ENCODE peak calls at places on chromosomes 12 and 14, in five cellular contexts. I is lower lobe of right lung, N is pancreas, G is gastrocnemius medialis, U is mucosa of descending colon. F is an unnamed sample.
A peak's percentile ranks its signal among the peaks of the same experiment; 100 is the strongest.

GRCh38 chr12:31589896-31590729 is 823 bp downstream of the DENND5B start:
- DNase-seq in N (peak; percentile 76), G (peak; percentile 53), I (peak; percentile 62), U (peak; percentile 80), F (peak; percentile 74)

GRCh38 chr12:132030367-132031038 is 80.8 kb downstream of the EP400 start:
- DNase-seq in I (no peak), U (no peak), N (no peak), G (peak; percentile 15), F (no peak)

GRCh38 chr12:49762468-49762847 is 21.1 kb downstream of the TMBIM6 start:
- DNase-seq in N (no peak), I (no peak), U (no peak), G (no peak), F (no peak)

GRCh38 chr14:38297681-38298080 is 41.8 kb upstream of the CLEC14A start:
- DNase-seq in U (no peak), I (no peak), G (no peak), N (no peak), F (peak; percentile 58)

GRCh38 chr12:76311796-76312195 is 36.4 kb downstream of the BBS10 start:
- DNase-seq in I (no peak), U (no peak), G (no peak), N (no peak), F (no peak)

GRCh38 chr12:18045446-18046001 is 44.5 kb downstream of the RERGL start:
- DNase-seq in I (no peak), N (no peak), G (no peak), U (no peak), F (no peak)

GRCh38 chr12:31574803-31575573 is 15.9 kb downstream of the DENND5B start:
- DNase-seq in G (no peak), I (no peak), U (no peak), N (no peak), F (no peak)

GRCh38 chr14:57732886-57733285 is 133.0 kb downstream of the SLC35F4 start:
- DNase-seq in I (no peak), U (no peak), N (no peak), G (no peak), F (no peak)

GRCh38 chr12:54197037-54197909 is 8.5 kb upstream of the SMUG1 start:
- DNase-seq in G (peak; percentile 85), U (no peak), N (no peak), I (no peak), F (peak; percentile 53)

GRCh38 chr12:26275313-26276257 is 80.2 kb downstream of the SSPN start:
- DNase-seq in U (no peak), G (no peak), N (no peak), I (no peak), F (no peak)

GRCh38 chr14:93889739-93890138 is 37.4 kb upstream of the FAM181A start:
- DNase-seq in N (no peak), U (no peak), I (no peak), G (no peak), F (no peak)

GRCh38 chr12:3468329-3468728 is 22.7 kb upstream of the PRMT8 start:
- DNase-seq in N (no peak), I (no peak), U (no peak), G (no peak), F (no peak)

GRCh38 chr12:63103489-63104131 is 47.4 kb downstream of the AVPR1A start:
- DNase-seq in G (no peak), U (no peak), I (no peak), N (no peak), F (no peak)

GRCh38 chr12:6627598-6627997 is 8.2 kb downstream of the LPAR5 start:
- DNase-seq in G (no peak), U (no peak), N (no peak), I (no peak), F (no peak)

GRCh38 chr12:95202691-95203476 is 14.4 kb downstream of the FGD6 start:
- DNase-seq in G (no peak), I (no peak), U (no peak), N (no peak), F (no peak)

GRCh38 chr14:100656996-100657395 is 69.7 kb upstream of the DLK1 start:
- DNase-seq in U (no peak), N (no peak), G (no peak), I (no peak), F (no peak)

GRCh38 chr14:99212199-99212598 is 59.8 kb downstream of the BCL11B start:
- DNase-seq in G (no peak), N (no peak), U (no peak), I (no peak), F (no peak)

GRCh38 chr14:106459971-106460730 is 933.8 kb downstream of the TMEM121 start:
- DNase-seq in N (no peak), G (no peak), U (no peak), I (no peak), F (peak; percentile 58)

GRCh38 chr12:82833461-82833860 is 146.8 kb downstream of the TMTC2 start:
- DNase-seq in G (no peak), I (no peak), N (no peak), U (no peak), F (no peak)

GRCh38 chr12:48956279-48957140 is 777 bp downstream of the ARF3 start:
- DNase-seq in U (peak; percentile 89), G (peak; percentile 62), I (peak; percentile 82), N (peak; percentile 78), F (peak; percentile 90)

GRCh38 chr12:21678959-21679358 is 21.3 kb upstream of the LDHB start:
- DNase-seq in G (no peak), I (no peak), U (no peak), N (no peak), F (no peak)

GRCh38 chr14:99687284-99688209 is 3.4 kb downstream of the CYP46A1 start:
- DNase-seq in N (no peak), G (no peak), I (no peak), U (no peak), F (no peak)

GRCh38 chr14:78836777-78837176 is 666.6 kb downstream of the NRXN3 start:
- DNase-seq in N (peak; percentile 28), U (no peak), I (no peak), G (no peak), F (peak; percentile 57)

GRCh38 chr14:92507174-92507768 is 6.3 kb upstream of the RIN3 start:
- DNase-seq in N (no peak), U (peak; percentile 93), I (peak; percentile 85), G (no peak), F (no peak)

GRCh38 chr14:51147183-51147582 is 52.3 kb upstream of the TRIM9 start:
- DNase-seq in U (no peak), G (no peak), N (no peak), I (no peak), F (no peak)

GRCh38 chr14:101408077-101408831 is 153.0 kb upstream of the DIO3 start:
- DNase-seq in U (no peak), N (no peak), I (no peak), G (peak; percentile 11), F (no peak)

GRCh38 chr12:30631710-30632109 is 64.0 kb downstream of the IPO8 start:
- DNase-seq in U (no peak), N (no peak), G (no peak), I (no peak), F (no peak)

GRCh38 chr12:81375969-81376368 is 298.1 kb downstream of the ACSS3 start:
- DNase-seq in N (no peak), G (no peak), I (no peak), U (no peak), F (no peak)

GRCh38 chr12:67155863-67156262 is 113.3 kb upstream of the CAND1 start:
- DNase-seq in I (no peak), G (no peak), U (no peak), N (no peak), F (no peak)

GRCh38 chr14:61491224-61491623 is 169.8 kb downstream of the PRKCH start:
- DNase-seq in U (no peak), I (no peak), G (no peak), N (peak; percentile 59), F (no peak)

GRCh38 chr14:77213657-77214016 is 32.0 kb downstream of the TMEM63C start:
- DNase-seq in I (no peak), U (no peak), N (no peak), G (no peak), F (no peak)

GRCh38 chr12:6188954-6189353 is 11.2 kb upstream of the CD9 start:
- DNase-seq in G (no peak), I (no peak), N (no peak), U (no peak), F (no peak)

GRCh38 chr12:132133952-132134652 is 10.0 kb downstream of the DDX51 start:
- DNase-seq in G (no peak), U (no peak), N (no peak), I (no peak), F (peak; percentile 25)

GRCh38 chr14:64649383-64649998 is 54.7 kb upstream of the PLEKHG3 start:
- DNase-seq in N (no peak), G (peak; percentile 72), I (no peak), U (no peak), F (no peak)

GRCh38 chr14:104130974-104131651 is 7.3 kb upstream of the KIF26A start:
- DNase-seq in I (peak; percentile 63), N (peak; percentile 64), U (peak; percentile 48), G (no peak), F (peak; percentile 83)

GRCh38 chr14:20177433-20177974 is 13.2 kb upstream of the OR11G2 start:
- DNase-seq in U (no peak), G (no peak), N (peak; percentile 29), I (no peak), F (no peak)
- H3K9me3 ChIP-seq in U (no peaks in the 10 kb centered on the region), G (no peaks in the 10 kb centered on the region), N (no peaks in the 10 kb centered on the region), I (no peaks in the 10 kb centered on the region), F (no peaks in the 10 kb centered on the region)

GRCh38 chr12:57153420-57153997 is 6.1 kb upstream of the LRP1-AS start:
- DNase-seq in U (no peak), I (no peak), N (no peak), G (no peak), F (no peak)
- H3K4me1 ChIP-seq in U (peaks cover 23% of the 10 kb centered on the region), I (peaks cover 77% of the 10 kb centered on the region), N (no peaks in the 10 kb centered on the region), G (peaks cover 11% of the 10 kb centered on the region), F (peaks cover 24% of the 10 kb centered on the region)

DNA sequence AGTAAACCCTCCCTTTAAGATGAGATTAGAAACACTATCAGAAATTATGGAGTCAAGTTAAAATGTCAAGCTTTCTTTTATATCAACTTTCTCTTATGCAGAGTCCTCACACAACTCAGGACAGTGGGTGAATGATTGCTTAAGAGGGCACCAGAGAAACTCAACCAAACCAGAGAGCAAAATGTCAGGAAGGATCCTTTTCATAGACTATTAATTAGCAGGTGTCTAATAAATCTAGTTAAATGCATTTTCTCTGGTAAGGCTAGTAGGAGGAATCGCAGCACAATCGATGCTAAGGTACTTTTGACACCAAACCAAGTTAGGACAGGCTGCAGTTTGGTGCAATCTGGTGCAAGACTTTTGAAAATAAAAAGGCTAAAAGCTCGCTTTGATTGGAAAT is 614.7 kb upstream of the FOXG1 start:
- DNase-seq in G (no peak), I (no peak), U (no peak), N (no peak), F (no peak)
- H3K9me3 ChIP-seq in G (no peaks in the 10 kb centered on the region), I (no peaks in the 10 kb centered on the region), U (no peaks in the 10 kb centered on the region), N (no peaks in the 10 kb centered on the region), F (no peaks in the 10 kb centered on the region)

GRCh38 chr12:109109756-109110350 is 6.5 kb upstream of the ACACB start:
- DNase-seq in G (no peak), U (no peak), N (no peak), I (no peak), F (no peak)

GRCh38 chr12:109113661-109114321 is 2.6 kb upstream of the ACACB start:
- DNase-seq in I (no peak), U (no peak), G (no peak), N (no peak), F (no peak)

GRCh38 chr12:109114644-109115043 is 1.7 kb upstream of the ACACB start:
- DNase-seq in U (no peak), N (no peak), I (no peak), G (no peak), F (no peak)

GRCh38 chr12:109112720-109113465 is 3.5 kb upstream of the ACACB start:
- DNase-seq in N (no peak), U (no peak), G (no peak), I (no peak), F (no peak)

GRCh38 chr12:109111775-109112491 is 4.5 kb upstream of the ACACB start:
- DNase-seq in I (peak; percentile 68), G (no peak), U (peak; percentile 61), N (peak; percentile 66), F (peak; percentile 59)
- H3K4me1 ChIP-seq in I (peaks cover 59% of the 10 kb centered on the region), G (peaks cover 51% of the 10 kb centered on the region), U (peaks cover 35% of the 10 kb centered on the region), N (peaks cover 43% of the 10 kb centered on the region), F (peaks cover 10% of the 10 kb centered on the region)

F was measured in BE2C.